ENCODE peak calls at places on chromosomes 13 and 19, in ten cellular contexts. G is activated CD8-positive, alpha-beta memory T cell treated with anti-CD3 and anti-CD28 coated beads for 48 hours; D is stromal cell of bone marrow; T is right cardiac atrium; K is G401; C is OCI-M1; U is left colon; W is neural crest cell; R is upper lobe of left lung; M is amygdala. P is an unnamed sample.

GRCh38 chr13:89541091-89542030 is 1806.1 kb upstream of the MIR17HG start:
- DNase-seq in G (no peak), D (no peak), T (no peak), K (no peak), C (no peak), U (no peak), W (no peak), R (no peak), M (no peak), P (no peak)

GRCh38 chr19:16351133-16351809 is 26.6 kb downstream of the KLF2 start:
- DNase-seq in G (no peak), D (no peak), T (no peak), K (no peak), C (no peak), U (no peak), W (no peak), R (no peak), M (no peak), P (no peak)

GRCh38 chr13:25756916-25757315 is 294.9 kb downstream of the SHISA2 start:
- DNase-seq in G (no peak), D (no peak), T (no peak), K (no peak), C (no peak), U (no peak), W (no peak), R (no peak), M (no peak), P (no peak)

GRCh38 chr19:52170863-52171320 is 529 bp downstream of the ZNF836 start:
- DNase-seq in G (peak; percentile 7), D (no peak), T (peak; percentile 70), K (no peak), C (no peak), U (peak; percentile 42), W (peak; percentile 20), R (no peak), M (no peak), P (no peak)

GRCh38 chr13:28820099-28821051 is at the start of gene MTUS2:
- DNase-seq in G (no peak), D (no peak), T (peak; percentile 53), K (peak; percentile 81), C (no peak), U (peak; percentile 10), W (peak; percentile 11), R (no peak), M (no peak), P (no peak)

GRCh38 chr13:102825921-102826706 is 19.7 kb upstream of the ERCC5 start:
- DNase-seq in G (no peak), D (peak; percentile 85), T (no peak), K (no peak), C (no peak), U (no peak), W (no peak), R (no peak), M (no peak), P (no peak)

GRCh38 chr19:40513345-40513678 is 46.5 kb downstream of the SPTBN4 start:
- DNase-seq in G (no peak), D (no peak), T (no peak), K (no peak), C (no peak), U (no peak), W (no peak), R (no peak), M (no peak), P (no peak)

GRCh38 chr13:28117689-28118377 is 17.5 kb upstream of the FLT3 start:
- DNase-seq in G (no peak), D (no peak), T (peak; percentile 86), K (peak; percentile 94), C (peak; percentile 35), U (peak; percentile 66), W (no peak), R (no peak), M (no peak), P (no peak)

GRCh38 chr13:109744512-109745051 is 41.8 kb downstream of the IRS2 start:
- DNase-seq in G (no peak), D (no peak), T (no peak), K (peak; percentile 58), C (no peak), U (peak; percentile 78), W (no peak), R (no peak), M (no peak), P (no peak)

GRCh38 chr19:51022526-51022925 is 3.0 kb upstream of the KLK10 start:
- DNase-seq in G (no peak), D (no peak), T (no peak), K (no peak), C (no peak), U (no peak), W (no peak), R (no peak), M (no peak), P (no peak)

GRCh38 chr13:61370520-61370919 is 45.1 kb downstream of the PCDH20 start:
- DNase-seq in G (no peak), D (no peak), T (no peak), K (no peak), C (peak; percentile 43), U (no peak), W (no peak), R (no peak), M (no peak), P (no peak)

GRCh38 chr19:50359432-50359818 is 6.0 kb downstream of the NAPSA start:
- DNase-seq in G (no peak), D (no peak), T (no peak), K (no peak), C (no peak), U (no peak), W (no peak), R (no peak), M (no peak), P (no peak)

GRCh38 chr13:66952507-66952906 is 277.6 kb downstream of the PCDH9 start:
- DNase-seq in G (no peak), D (no peak), T (no peak), K (no peak), C (no peak), U (no peak), W (no peak), R (no peak), M (no peak), P (no peak)

GRCh38 chr13:18739310-18739709 is 442.3 kb downstream of the TUBA3C start:
- DNase-seq in G (no peak), D (no peak), T (no peak), K (no peak), C (no peak), U (no peak), W (no peak), R (no peak), M (no peak), P (no peak)

GRCh38 chr13:79779761-79780160 is 298.8 kb downstream of the NDFIP2 start:
- DNase-seq in G (no peak), D (peak; percentile 76), T (no peak), K (no peak), C (peak; percentile 61), U (peak; percentile 19), W (no peak), R (peak; percentile 45), M (no peak), P (no peak)

GRCh38 chr19:2338055-2338615 is 9.7 kb downstream of the SPPL2B start:
- DNase-seq in G (no peak), D (no peak), T (no peak), K (no peak), C (no peak), U (no peak), W (no peak), R (no peak), M (no peak), P (no peak)

GRCh38 chr13:106522898-106523525 is 12.4 kb downstream of the EFNB2 start:
- DNase-seq in G (no peak), D (no peak), T (no peak), K (no peak), C (no peak), U (peak; percentile 31), W (no peak), R (no peak), M (no peak), P (no peak)

GRCh38 chr19:49064768-49065611 is at the start of gene NTF4:
- DNase-seq in G (no peak), D (no peak), T (peak; percentile 75), K (peak; percentile 23), C (no peak), U (peak; percentile 23), W (peak; percentile 56), R (peak; percentile 50), M (no peak), P (no peak)

GRCh38 chr13:60258349-60258748 is 94.6 kb upstream of the DIAPH3 start:
- DNase-seq in G (no peak), D (no peak), T (no peak), K (no peak), C (no peak), U (no peak), W (no peak), R (no peak), M (no peak), P (no peak)

GRCh38 chr19:3366761-3367571 is 583 bp downstream of the NFIC start:
- DNase-seq in G (no peak), D (no peak), T (peak; percentile 84), K (peak; percentile 56), C (peak; percentile 72), U (peak; percentile 67), W (no peak), R (peak; percentile 62), M (no peak), P (no peak)

GRCh38 chr13:94331281-94331680 is 148.2 kb downstream of the DCT start:
- DNase-seq in G (no peak), D (no peak), T (no peak), K (no peak), C (no peak), U (no peak), W (no peak), R (no peak), M (no peak), P (no peak)

GRCh38 chr19:13277104-13277809 is 127.0 kb downstream of the IER2 start:
- DNase-seq in G (peak; percentile 45), D (peak; percentile 47), T (peak; percentile 69), K (peak; percentile 89), C (peak; percentile 79), U (peak; percentile 67), W (peak; percentile 64), R (peak; percentile 53), M (no peak), P (peak; percentile 74)

GRCh38 chr13:51292000-51292550 is 47.4 kb upstream of the SERPINE3 start:
- DNase-seq in G (no peak), D (peak; percentile 50), T (no peak), K (peak; percentile 37), C (no peak), U (no peak), W (no peak), R (no peak), M (no peak), P (no peak)

GRCh38 chr19:9885077-9885552 is 50.0 kb downstream of the PIN1 start:
- DNase-seq in G (no peak), D (peak; percentile 77), T (peak; percentile 86), K (peak; percentile 80), C (no peak), U (no peak), W (no peak), R (no peak), M (peak; percentile 75), P (no peak)

GRCh38 chr19:48950830-48951519 is 3.7 kb upstream of the BAX start:
- DNase-seq in G (no peak), D (no peak), T (no peak), K (no peak), C (no peak), U (no peak), W (no peak), R (no peak), M (no peak), P (no peak)

GRCh38 chr13:111210488-111210887 is 95.4 kb downstream of the ARHGEF7 start:
- DNase-seq in G (no peak), D (peak; percentile 74), T (peak; percentile 78), K (no peak), C (no peak), U (no peak), W (no peak), R (peak; percentile 86), M (peak; percentile 43), P (no peak)

GRCh38 chr13:79943633-79944032 is 397.3 kb downstream of the SPRY2 start:
- DNase-seq in G (no peak), D (no peak), T (no peak), K (no peak), C (peak; percentile 31), U (no peak), W (no peak), R (no peak), M (no peak), P (no peak)

GRCh38 chr19:36489920-36490415 is 607 bp upstream of the ZNF566 start:
- DNase-seq in G (peak; percentile 37), D (peak; percentile 89), T (peak; percentile 91), K (no peak), C (peak; percentile 98), U (peak; percentile 83), W (peak; percentile 70), R (peak; percentile 79), M (no peak), P (peak; percentile 86)

P was measured in GM12864.